ENCODE peak calls at places on chromosomes 7 and 10, in six cellular contexts. Q is HepG2, K is H1, B is GM12891, D is GM12878, A is K562. Y is an unnamed sample.

GRCh38 chr7:13833872-13834271 is 155.6 kb downstream of the ETV1 start:
- DNase-seq in B (no peak), Q (no peak), K (no peak), D (no peak), A (no peak), Y (no peak)

GRCh38 chr7:15747187-15748111 is 61.0 kb upstream of the MEOX2 start:
- DNase-seq in Q (no peak), D (no peak), A (no peak), B (no peak), K (no peak), Y (no peak)

GRCh38 chr7:131691454-131692130 is 135.2 kb upstream of the PODXL start:
- DNase-seq in B (no peak), A (no peak), K (no peak), D (no peak), Q (no peak), Y (no peak)

GRCh38 chr7:1537631-1538412 is 7.3 kb downstream of the MAFK start:
- DNase-seq in D (no peak), A (peak), B (no peak), K (no peak), Q (no peak), Y (no peak)

GRCh38 chr10:4581929-4582328 is 244.1 kb upstream of the AKR1E2 start:
- DNase-seq in D (no peak), Q (no peak), A (no peak), K (no peak), B (no peak), Y (no peak)

GRCh38 chr10:17923728-17924127 is 28.0 kb upstream of the SLC39A12 start:
- DNase-seq in Q (no peak), K (no peak), A (no peak), B (no peak), D (no peak), Y (no peak)

GRCh38 chr7:94231333-94231732 is 163.4 kb upstream of the COL1A2 start:
- DNase-seq in Q (no peak), B (no peak), K (no peak), D (no peak), A (no peak), Y (no peak)

GRCh38 chr10:44382131-44382858 is 2.6 kb downstream of the CXCL12 start:
- DNase-seq in A (no peak), K (no peak), B (no peak), Q (no peak), D (no peak), Y (no peak)

GRCh38 chr7:43927810-43928209 is 1.6 kb downstream of the UBE2D4 start:
- DNase-seq in B (no peak), K (no peak), A (no peak), Q (no peak), D (no peak), Y (no peak)

GRCh38 chr10:47261121-47261520 is 38.9 kb upstream of the GDF10 start:
- DNase-seq in D (peak), Q (no peak), K (no peak), B (peak), A (no peak), Y (peak)

GRCh38 chr10:46525177-46525823 is 31.2 kb downstream of the GPRIN2 start:
- DNase-seq in A (no peak), K (no peak), B (no peak), D (no peak), Q (no peak), Y (no peak)

GRCh38 chr10:131077724-131078123 is 233.8 kb downstream of the TCERG1L start:
- DNase-seq in K (no peak), A (no peak), Q (no peak), D (no peak), B (no peak), Y (no peak)

GRCh38 chr10:129765664-129766550 is 198.2 kb downstream of the EBF3 start:
- DNase-seq in B (no peak), D (no peak), Q (no peak), A (no peak), K (no peak), Y (no peak)

GRCh38 chr7:80851896-80852476 is 66.9 kb downstream of the SEMA3C start:
- DNase-seq in K (no peak), A (no peak), B (no peak), Q (peak), D (no peak), Y (no peak)

GRCh38 chr7:36128448-36129047 is 24.5 kb upstream of the EEPD1 start:
- DNase-seq in D (no peak), B (no peak), A (peak), Q (peak), K (no peak), Y (no peak)
- TF ChIP-seq POLR2A in D (no peak), B (no peak), A (no peak), Q (no peak), K (no peak), Y (no peak)

DNA sequence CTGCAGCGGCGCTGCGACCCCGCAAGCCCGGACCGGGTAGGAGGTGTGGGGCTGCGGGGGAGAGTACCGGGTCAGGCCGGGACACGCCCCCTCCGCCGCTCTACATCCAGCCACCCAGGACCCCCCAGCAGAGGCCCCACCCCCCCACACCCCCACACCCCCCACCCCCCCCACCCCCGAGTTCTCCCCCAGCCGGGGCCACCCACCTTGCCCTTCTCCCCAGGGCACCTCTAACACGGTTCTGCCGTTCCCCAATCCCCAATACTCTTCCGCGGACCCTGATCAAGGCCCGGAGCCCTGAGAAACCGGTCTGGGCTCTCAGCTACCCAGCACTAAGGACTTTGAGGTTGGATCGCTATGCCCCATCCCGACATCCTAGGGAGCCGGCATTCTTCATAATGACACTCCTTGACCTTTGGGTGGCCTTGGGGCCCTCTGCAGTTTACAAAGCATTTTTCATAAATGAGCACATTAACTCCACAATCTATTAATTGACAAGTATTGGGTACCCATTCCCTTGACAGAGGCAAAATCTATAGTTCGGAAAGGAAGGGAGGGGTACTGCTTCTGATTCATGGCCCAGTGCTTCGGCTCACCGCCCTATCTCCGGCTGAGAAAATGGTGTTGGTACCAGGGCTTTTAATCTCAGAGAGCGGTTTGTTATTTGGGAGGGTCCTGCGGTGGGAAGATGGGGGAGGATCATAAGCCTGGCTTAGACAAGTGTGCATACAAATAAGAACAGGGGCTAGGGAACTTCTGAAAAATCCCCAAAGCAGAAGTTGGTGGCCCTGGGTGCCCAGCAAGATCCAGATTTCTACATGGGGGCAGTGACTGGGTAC is 3.4 kb downstream of the IMPDH1 start:
- DNase-seq in K (no peak), Q (no peak), B (no peak), D (no peak), A (no peak), Y (no peak)
- TF ChIP-seq TAF1 in K (no peak), Q (no peak), B (no peak), D (no peak), A (no peak), Y (no peak)

DNA sequence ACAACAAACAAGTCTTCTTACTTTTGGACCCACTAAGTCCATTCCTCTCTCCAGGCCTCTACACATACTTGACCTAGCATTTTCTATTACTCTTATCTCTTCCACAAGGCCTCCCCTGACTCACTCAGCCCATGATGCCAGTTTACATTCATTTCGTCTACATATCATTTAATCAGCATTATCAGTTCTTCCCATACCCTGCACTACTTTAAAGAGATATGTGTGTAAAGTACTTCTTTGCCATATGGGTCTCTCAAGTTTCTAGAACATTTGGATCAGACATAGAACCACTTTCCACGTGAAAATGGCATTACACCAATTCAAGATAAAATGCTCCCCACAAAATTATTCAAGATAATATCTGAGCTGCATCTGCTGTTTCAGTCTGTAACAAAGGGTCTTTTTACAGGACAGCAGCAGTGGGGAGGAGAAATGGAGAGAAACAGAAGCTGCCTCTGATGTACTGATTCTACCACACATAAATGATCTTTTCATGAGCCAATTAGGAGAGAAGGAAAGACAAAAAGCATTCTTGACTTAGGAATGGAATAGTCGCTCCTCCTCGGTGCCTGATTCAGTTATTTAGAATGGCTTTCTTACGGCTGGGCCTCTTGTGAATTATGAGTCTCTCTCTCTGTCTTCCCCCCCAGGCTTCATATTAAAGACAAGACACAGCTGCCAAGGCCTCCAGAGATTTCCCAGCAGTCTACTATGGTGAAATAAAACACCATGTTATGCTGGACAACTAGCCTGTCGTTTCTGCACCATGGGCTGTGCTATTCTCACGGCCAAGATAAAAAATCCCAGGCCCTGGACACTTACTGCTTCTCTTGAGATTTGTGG is 46.9 kb upstream of the SEPTIN7 start:
- DNase-seq in Q (no peak), K (no peak), D (no peak), A (no peak), B (no peak), Y (no peak)
- TF ChIP-seq POLR2AphosphoS5 in Q (no peak), K (no peak), D (no peak), A (peak), B (no peak), Y (no peak)

DNA sequence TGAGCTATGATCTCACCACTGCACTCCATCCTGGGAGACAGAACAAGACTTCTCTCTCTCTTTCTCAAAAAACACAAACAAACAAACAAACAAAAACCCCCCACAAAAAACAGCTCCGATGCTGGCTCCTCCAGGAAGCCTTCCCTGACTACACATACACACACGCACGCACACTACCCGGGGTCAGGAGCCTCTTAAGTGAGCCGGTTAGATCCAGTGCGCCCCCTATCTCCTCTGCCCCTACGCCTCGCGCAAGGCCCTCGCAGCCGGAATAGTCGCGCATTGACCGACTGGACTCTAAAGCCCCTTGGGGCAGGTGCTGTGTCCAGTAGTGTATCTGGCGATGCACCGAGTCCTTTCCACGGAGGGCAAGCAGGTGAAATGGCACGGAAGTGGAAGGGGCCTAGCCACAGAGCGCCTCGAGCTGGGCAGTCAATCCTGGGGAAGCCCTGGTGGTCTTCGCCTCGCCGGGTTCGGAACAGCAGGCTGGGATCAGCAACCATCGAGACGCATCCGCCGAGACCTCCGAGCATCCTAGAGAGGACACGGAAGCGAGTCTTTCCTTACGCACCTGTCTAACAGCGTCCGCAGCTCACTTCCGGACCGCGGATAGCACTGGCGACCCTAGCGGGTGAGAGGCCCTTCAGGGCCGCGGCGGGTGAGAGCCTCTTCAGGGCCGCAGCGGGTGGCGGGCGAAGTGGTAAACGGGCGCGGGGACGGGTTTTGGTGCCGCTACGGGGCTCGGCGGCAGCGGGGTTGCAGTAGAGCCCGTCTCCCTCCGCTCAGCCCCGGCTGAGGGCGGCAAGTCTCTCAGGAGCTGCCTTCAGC is at the start of gene ZSCAN25:
- DNase-seq in D (peak), A (peak), K (peak), B (peak), Q (peak), Y (peak)
- TF ChIP-seq POLR2A in D (peak), A (peak), K (peak), B (peak), Q (peak), Y (peak)

DNA sequence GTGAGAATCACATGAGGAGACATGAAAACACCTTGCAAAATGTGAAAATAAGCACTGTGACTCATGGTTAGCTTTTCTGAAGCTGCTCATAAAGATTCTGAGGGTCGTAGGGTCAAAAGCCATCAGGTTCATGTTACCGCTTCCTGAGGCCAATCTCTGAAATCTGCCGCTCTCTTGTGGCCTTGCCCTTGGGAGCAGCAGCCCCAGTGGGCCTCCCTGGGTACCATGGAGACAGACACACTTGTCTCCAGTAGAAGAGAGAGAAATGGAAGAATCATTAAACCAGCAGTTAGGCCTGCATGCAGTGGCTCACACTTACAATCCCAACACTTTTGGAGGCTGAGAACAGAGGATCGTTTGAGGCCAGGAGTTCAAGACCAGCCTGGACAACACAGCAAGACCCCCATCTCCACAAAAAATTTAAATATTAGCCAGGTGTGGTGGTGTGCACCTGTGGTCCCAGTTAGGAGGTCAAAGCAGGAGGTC is 42.8 kb downstream of the NIPSNAP2 start:
- DNase-seq in Q (peak), D (no peak), A (peak), B (no peak), K (no peak), Y (no peak)
- TF ChIP-seq TAF1 in Q (peak), D (no peak), A (no peak), B (no peak), K (no peak), Y (no peak)

GRCh38 chr10:124134251-124134650 is 40.9 kb upstream of the CHST15 start:
- DNase-seq in K (no peak), D (no peak), Q (no peak), A (no peak), B (no peak), Y (no peak)

GRCh38 chr10:124138195-124138882 is 44.9 kb upstream of the CHST15 start:
- DNase-seq in A (no peak), Q (no peak), K (no peak), D (no peak), B (no peak), Y (no peak)

GRCh38 chr10:124142296-124142853 is 49.0 kb upstream of the CHST15 start:
- DNase-seq in B (no peak), Q (no peak), A (no peak), K (no peak), D (no peak), Y (no peak)

GRCh38 chr10:124142960-124143359 is 49.6 kb upstream of the CHST15 start:
- DNase-seq in A (no peak), Q (no peak), K (no peak), B (no peak), D (no peak), Y (no peak)

GRCh38 chr10:124138883-124139348 is 45.5 kb upstream of the CHST15 start:
- DNase-seq in Q (no peak), D (no peak), B (no peak), K (no peak), A (no peak), Y (no peak)
- TF ChIP-seq POLR2AphosphoS5 in Q (no peak), D (no peak), B (no peak), K (no peak), A (no peak), Y (no peak)

GRCh38 chr10:86399879-86400704 is 33.5 kb upstream of the GRID1 start:
- DNase-seq in B (peak), K (peak), A (peak), D (peak), Q (peak), Y (peak)
- TF ChIP-seq POLR2A in B (peak), K (no peak), A (no peak), D (peak), Q (peak), Y (peak)

Y was measured in GM12892.